ENCODE peak calls at places on chromosomes 6 and 20, in six cellular contexts. U is DND-41; A is fibroblast of mammary gland; L is CD4-positive, CD25-positive, alpha-beta regulatory T cell; P is endodermal cell; W is tibial nerve. H is an unnamed sample.

GRCh38 chr20:49705358-49705757 is 8.3 kb downstream of the B4GALT5 start:
- DNase-seq in U (no peak), A (no peak), L (no peak), P (no peak), W (no peak), H (no peak)

GRCh38 chr20:24703284-24703610 is 233.8 kb downstream of the SYNDIG1 start:
- DNase-seq in U (no peak), A (no peak), L (no peak), P (peak; percentile 29), W (no peak), H (no peak)

GRCh38 chr20:63431944-63432343 is 40.5 kb downstream of the KCNQ2 start:
- DNase-seq in U (no peak), A (no peak), L (no peak), P (peak; percentile 68), W (no peak), H (no peak)

GRCh38 chr20:33697129-33697528 is 10.9 kb upstream of the E2F1 start:
- DNase-seq in U (no peak), A (peak; percentile 82), L (no peak), P (no peak), W (no peak), H (no peak)

GRCh38 chr6:10720229-10720959 is 2.5 kb upstream of the TMEM14C start:
- DNase-seq in U (peak; percentile 82), A (peak; percentile 20), L (peak; percentile 72), P (no peak), W (no peak), H (peak; percentile 68)

GRCh38 chr6:16690244-16691142 is 70.8 kb downstream of the ATXN1 start:
- DNase-seq in U (no peak), A (peak; percentile 66), L (no peak), P (no peak), W (no peak), H (no peak)

GRCh38 chr6:116447496-116448011 is 13.6 kb upstream of the CALHM6 start:
- DNase-seq in U (no peak), A (peak; percentile 97), L (no peak), P (no peak), W (no peak), H (no peak)

GRCh38 chr6:155106456-155107107 is 111.5 kb downstream of the TIAM2 start:
- DNase-seq in U (no peak), A (no peak), L (no peak), P (peak; percentile 31), W (no peak), H (no peak)

GRCh38 chr20:19427913-19428800 is 215.7 kb downstream of the SLC24A3 start:
- DNase-seq in U (no peak), A (no peak), L (no peak), P (no peak), W (no peak), H (no peak)

GRCh38 chr6:167668019-167668753 is 158.5 kb upstream of the AFDN start:
- DNase-seq in U (no peak), A (no peak), L (no peak), P (no peak), W (no peak), H (no peak)

GRCh38 chr6:38113810-38114577 is 294.5 kb downstream of the ZFAND3 start:
- DNase-seq in U (no peak), A (no peak), L (no peak), P (no peak), W (no peak), H (no peak)

GRCh38 chr6:114195736-114196403 is 147.0 kb downstream of the HS3ST5 start:
- DNase-seq in U (no peak), A (no peak), L (no peak), P (no peak), W (no peak), H (no peak)

GRCh38 chr20:11368965-11369711 is 548.6 kb upstream of the BTBD3 start:
- DNase-seq in U (no peak), A (no peak), L (no peak), P (no peak), W (no peak), H (no peak)
- H3K4me3 ChIP-seq in U (no peak overlapping the region), A (no peak overlapping the region), L (no peak overlapping the region), P (no peak overlapping the region), W (no peak overlapping the region), H (no peak overlapping the region)

GRCh38 chr6:45531999-45532605 is 154.4 kb upstream of the SUPT3H start:
- DNase-seq in U (no peak), A (no peak), L (no peak), P (no peak), W (no peak), H (no peak)

GRCh38 chr6:45532626-45533258 is 155.0 kb upstream of the SUPT3H start:
- DNase-seq in U (no peak), A (peak; percentile 54), L (no peak), P (no peak), W (no peak), H (no peak)

GRCh38 chr6:45535933-45536332 is 158.2 kb upstream of the SUPT3H start:
- DNase-seq in U (no peak), A (no peak), L (no peak), P (no peak), W (no peak), H (no peak)

GRCh38 chr6:45537539-45537938 is 159.8 kb upstream of the SUPT3H start:
- DNase-seq in U (no peak), A (peak; percentile 74), L (no peak), P (no peak), W (no peak), H (no peak)

DNA sequence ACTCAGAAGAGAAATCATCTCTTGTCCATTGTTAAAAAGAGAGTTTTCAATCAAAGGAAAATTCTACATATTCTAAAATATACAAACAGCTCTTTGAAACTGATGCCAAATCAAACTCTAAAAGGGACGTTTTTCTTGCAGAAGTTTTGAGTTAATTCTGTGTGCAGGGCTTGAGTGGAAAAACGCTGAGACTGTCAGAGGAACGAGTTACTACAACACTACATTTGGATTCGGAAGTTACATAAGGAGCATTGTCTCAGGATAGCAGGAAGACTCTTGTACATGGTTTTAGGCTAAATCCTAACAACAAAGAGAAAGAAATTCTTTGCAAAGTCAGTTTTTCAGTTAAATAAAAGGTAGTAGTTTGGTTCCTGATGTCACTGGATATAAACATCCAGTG is 155.7 kb upstream of the SUPT3H start:
- DNase-seq in U (no peak), A (no peak), L (no peak), P (no peak), W (no peak), H (no peak)
- H3K4me3 ChIP-seq in U (no peak overlapping the region), A (no peak overlapping the region), L (no peak overlapping the region), P (no peak overlapping the region), W (peak overlapping the region; percentile 25), H (no peak overlapping the region)

GRCh38 chr20:8909596-8909995 is 159.3 kb upstream of the PLCB4 start:
- DNase-seq in U (no peak), A (peak; percentile 60), L (no peak), P (no peak), W (no peak), H (no peak)

GRCh38 chr20:8898823-8899222 is 170.1 kb upstream of the PLCB4 start:
- DNase-seq in U (no peak), A (no peak), L (no peak), P (no peak), W (no peak), H (no peak)

GRCh38 chr20:8901237-8902025 is 167.5 kb upstream of the PLCB4 start:
- DNase-seq in U (no peak), A (peak; percentile 42), L (no peak), P (no peak), W (no peak), H (no peak)

GRCh38 chr20:8903655-8904605 is 165.0 kb upstream of the PLCB4 start:
- DNase-seq in U (no peak), A (peak; percentile 6), L (no peak), P (no peak), W (no peak), H (no peak)
- H3K4me3 ChIP-seq in U (no peak overlapping the region), A (no peak overlapping the region), L (no peak overlapping the region), P (no peak overlapping the region), W (no peak overlapping the region), H (no peak overlapping the region)

GRCh38 chr6:75932067-75932466 is 140.4 kb downstream of the IMPG1 start:
- DNase-seq in U (peak; percentile 11), A (peak; percentile 16), L (no peak), P (peak; percentile 90), W (no peak), H (no peak)

GRCh38 chr6:75936682-75937081 is 135.8 kb downstream of the IMPG1 start:
- DNase-seq in U (no peak), A (no peak), L (no peak), P (no peak), W (no peak), H (no peak)

GRCh38 chr6:75935473-75935793 is 137.0 kb downstream of the IMPG1 start:
- DNase-seq in U (no peak), A (no peak), L (no peak), P (no peak), W (no peak), H (no peak)

GRCh38 chr6:75933387-75933975 is 139.0 kb downstream of the IMPG1 start:
- DNase-seq in U (no peak), A (no peak), L (no peak), P (no peak), W (peak; percentile 27), H (no peak)

DNA sequence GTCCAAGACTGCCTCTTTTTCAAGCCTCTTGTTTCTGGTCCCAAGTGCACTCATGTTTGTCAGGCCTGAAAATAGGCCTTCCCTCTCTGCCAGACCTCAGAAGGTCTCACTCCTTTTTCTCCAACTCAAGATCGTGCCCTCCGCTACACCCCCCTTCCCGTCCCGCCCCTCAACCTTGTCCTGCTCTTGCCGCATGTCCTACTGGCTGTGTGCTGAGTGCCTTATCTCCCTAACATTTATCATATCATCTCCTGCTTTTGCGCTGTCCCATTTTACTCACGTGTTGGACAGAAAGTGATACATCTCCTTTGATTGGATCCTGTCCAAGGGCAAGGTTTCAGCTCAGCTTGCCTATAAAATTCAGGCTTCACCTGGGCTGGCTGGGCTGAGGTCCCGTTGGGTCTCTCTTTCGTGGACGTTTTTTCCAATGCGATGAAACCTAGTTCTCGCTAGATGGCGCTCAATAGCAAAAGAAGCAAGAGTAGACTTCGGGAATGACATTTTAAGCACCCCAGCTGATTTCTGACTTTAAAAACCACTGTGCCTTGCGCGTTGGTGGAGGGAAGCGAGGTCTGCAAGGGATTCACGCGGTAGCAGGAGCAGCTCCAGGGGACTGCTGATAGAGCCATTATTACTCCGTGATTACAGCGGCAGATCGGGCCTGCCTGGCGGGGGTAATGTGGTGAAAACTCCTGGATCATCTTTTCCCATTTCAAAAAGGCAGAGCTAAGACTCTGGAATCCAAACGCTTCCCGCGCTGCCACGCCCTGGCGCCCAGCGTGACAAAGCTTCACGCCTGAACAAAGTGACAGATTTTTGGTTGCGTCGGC is 137.6 kb downstream of the IMPG1 start:
- DNase-seq in U (peak; percentile 26), A (peak; percentile 78), L (peak; percentile 12), P (peak; percentile 84), W (no peak), H (no peak)
- H3K4me3 ChIP-seq in U (no peak overlapping the region), A (peak overlapping the region; percentile 44), L (no peak overlapping the region), P (peak overlapping the region; percentile 75), W (peak overlapping the region; percentile 50), H (peak overlapping the region; percentile 34)